ENCODE peak calls at places on chromosomes 2 and 18, in six cellular contexts. N is IMR-90, U is NB4, M is AG09309, E is bronchial epithelial cell, Q is astrocyte of the spinal cord. O is an unnamed sample.

GRCh38 chr2:220703279-220703678 is 868.8 kb downstream of the EPHA4 start:
- DNase-seq in N (peak), U (no peak), M (peak), E (peak), Q (peak), O (peak)

GRCh38 chr18:57048859-57049258 is 98.0 kb upstream of the BOD1L2 start:
- DNase-seq in N (no peak), U (no peak), M (no peak), E (no peak), Q (no peak), O (no peak)

GRCh38 chr2:239061824-239062560 is 214.1 kb downstream of the TWIST2 start:
- DNase-seq in N (no peak), U (no peak), M (no peak), E (no peak), Q (no peak), O (no peak)

GRCh38 chr18:51425475-51425874 is 228.0 kb upstream of the MEX3C start:
- DNase-seq in N (no peak), U (no peak), M (no peak), E (peak), Q (no peak), O (no peak)

GRCh38 chr2:98917031-98917459 is 19.0 kb downstream of the CRACDL start:
- DNase-seq in N (peak), U (no peak), M (peak), E (peak), Q (peak), O (peak)

GRCh38 chr2:158921599-158922408 is 46.6 kb upstream of the TANC1 start:
- DNase-seq in N (no peak), U (no peak), M (no peak), E (no peak), Q (no peak), O (no peak)

GRCh38 chr2:38301969-38302702 is 74.9 kb downstream of the ATL2 start:
- DNase-seq in N (no peak), U (no peak), M (no peak), E (peak), Q (no peak), O (no peak)

GRCh38 chr2:96527990-96528679 is 8.4 kb upstream of the ARID5A start:
- DNase-seq in N (peak), U (peak), M (no peak), E (no peak), Q (no peak), O (no peak)

GRCh38 chr2:214800180-214800579 is 9.3 kb downstream of the BARD1 start:
- DNase-seq in N (no peak), U (no peak), M (no peak), E (no peak), Q (no peak), O (no peak)

GRCh38 chr2:149169653-149170052 is 131.2 kb downstream of the LYPD6B start:
- DNase-seq in N (no peak), U (peak), M (no peak), E (peak), Q (no peak), O (no peak)

GRCh38 chr2:46508734-46509133 is 29.4 kb downstream of the TMEM247 start:
- DNase-seq in N (no peak), U (no peak), M (no peak), E (no peak), Q (no peak), O (no peak)

GRCh38 chr2:204681412-204681811 is 136.1 kb downstream of the PARD3B start:
- DNase-seq in N (peak), U (no peak), M (no peak), E (no peak), Q (no peak), O (no peak)

GRCh38 chr2:8169443-8169842 is 512.4 kb upstream of the ID2 start:
- DNase-seq in N (peak), U (no peak), M (peak), E (peak), Q (peak), O (no peak)

GRCh38 chr2:102033028-102033749 is 41.4 kb downstream of the IL1R2 start:
- DNase-seq in N (peak), U (peak), M (no peak), E (peak), Q (peak), O (no peak)

GRCh38 chr2:71813315-71813714 is 334.3 kb downstream of the CYP26B1 start:
- DNase-seq in N (no peak), U (no peak), M (no peak), E (no peak), Q (no peak), O (no peak)

GRCh38 chr2:170713280-170714155 is 1.6 kb upstream of the SP5 start:
- DNase-seq in N (no peak), U (peak), M (no peak), E (no peak), Q (no peak), O (no peak)

GRCh38 chr2:238742066-238742465 is 105.8 kb upstream of the TWIST2 start:
- DNase-seq in N (no peak), U (peak), M (no peak), E (no peak), Q (no peak), O (no peak)

GRCh38 chr18:70354080-70354479 is 65.2 kb downstream of the SOCS6 start:
- DNase-seq in N (no peak), U (no peak), M (no peak), E (no peak), Q (no peak), O (no peak)

GRCh38 chr2:127185093-127185492 is 35.0 kb downstream of the CYP27C1 start:
- DNase-seq in N (no peak), U (no peak), M (no peak), E (no peak), Q (no peak), O (no peak)

GRCh38 chr2:108635630-108636354 is 83.5 kb upstream of the RANBP2 start:
- DNase-seq in N (no peak), U (no peak), M (no peak), E (no peak), Q (no peak), O (no peak)

GRCh38 chr2:73107211-73107926 is 5.4 kb downstream of the RAB11FIP5 start:
- DNase-seq in N (no peak), U (no peak), M (no peak), E (no peak), Q (no peak), O (no peak)

GRCh38 chr2:27885246-27885645 is 4.9 kb downstream of the RBKS start:
- DNase-seq in N (peak), U (no peak), M (no peak), E (peak), Q (peak), O (peak)

GRCh38 chr2:34031097-34031496 is 432.0 kb upstream of the FAM98A start:
- DNase-seq in N (no peak), U (no peak), M (no peak), E (no peak), Q (no peak), O (peak)

GRCh38 chr2:16464641-16465040 is 201.0 kb downstream of the CYRIA start:
- DNase-seq in N (no peak), U (no peak), M (no peak), E (no peak), Q (no peak), O (no peak)
- TF ChIP-seq CTCF in N (no peak), U (no peak), M (no peak), E (no peak), Q (no peak), O (no peak)

GRCh38 chr2:37224063-37224462 is 7.3 kb downstream of the CEBPZ start:
- DNase-seq in N (no peak), U (no peak), M (no peak), E (no peak), Q (no peak), O (no peak)
- H3K4me3 ChIP-seq in N (no peak), U (peak), M (no peak), E (no peak), Q (no peak), O (no peak)

DNA sequence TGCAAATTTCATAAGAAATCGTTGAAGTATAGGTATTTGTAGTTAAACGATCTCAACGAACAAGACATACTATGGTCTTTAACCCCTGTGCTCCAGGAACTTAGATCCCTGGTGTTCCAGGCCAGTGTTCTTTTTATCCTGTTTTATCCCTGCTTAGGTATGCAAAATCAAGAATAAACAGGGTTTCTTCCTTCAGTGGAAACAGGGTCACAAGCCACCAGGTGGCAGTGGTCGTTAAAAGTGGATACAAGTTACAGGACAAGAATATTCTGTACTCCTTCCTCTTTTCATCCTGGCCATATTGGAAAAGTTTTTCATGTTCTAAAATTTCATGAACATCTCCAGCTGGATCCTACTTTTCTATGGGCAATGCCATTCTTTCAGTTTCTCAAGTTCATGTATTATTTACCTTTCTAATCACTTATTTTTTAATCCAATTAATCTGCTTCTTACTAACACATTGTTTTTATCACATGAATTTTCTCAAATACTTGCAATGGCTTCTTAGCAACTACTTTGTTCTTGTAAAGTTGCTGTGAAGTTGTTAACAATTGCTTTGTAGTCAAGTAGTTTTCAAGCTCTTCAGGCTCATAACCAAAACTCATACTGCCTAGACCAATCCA is 16.4 kb upstream of the HNMT start:
- DNase-seq in N (peak), U (peak), M (no peak), E (peak), Q (peak), O (no peak)
- TF ChIP-seq CTCF in N (peak), U (peak), M (peak), E (peak), Q (peak), O (peak)

GRCh38 chr2:9738718-9739496 is 104.4 kb upstream of the TAF1B start:
- DNase-seq in N (no peak), U (no peak), M (no peak), E (no peak), Q (no peak), O (no peak)
- H3K4me3 ChIP-seq in N (no peak), U (no peak), M (no peak), E (no peak), Q (no peak), O (no peak)

DNA sequence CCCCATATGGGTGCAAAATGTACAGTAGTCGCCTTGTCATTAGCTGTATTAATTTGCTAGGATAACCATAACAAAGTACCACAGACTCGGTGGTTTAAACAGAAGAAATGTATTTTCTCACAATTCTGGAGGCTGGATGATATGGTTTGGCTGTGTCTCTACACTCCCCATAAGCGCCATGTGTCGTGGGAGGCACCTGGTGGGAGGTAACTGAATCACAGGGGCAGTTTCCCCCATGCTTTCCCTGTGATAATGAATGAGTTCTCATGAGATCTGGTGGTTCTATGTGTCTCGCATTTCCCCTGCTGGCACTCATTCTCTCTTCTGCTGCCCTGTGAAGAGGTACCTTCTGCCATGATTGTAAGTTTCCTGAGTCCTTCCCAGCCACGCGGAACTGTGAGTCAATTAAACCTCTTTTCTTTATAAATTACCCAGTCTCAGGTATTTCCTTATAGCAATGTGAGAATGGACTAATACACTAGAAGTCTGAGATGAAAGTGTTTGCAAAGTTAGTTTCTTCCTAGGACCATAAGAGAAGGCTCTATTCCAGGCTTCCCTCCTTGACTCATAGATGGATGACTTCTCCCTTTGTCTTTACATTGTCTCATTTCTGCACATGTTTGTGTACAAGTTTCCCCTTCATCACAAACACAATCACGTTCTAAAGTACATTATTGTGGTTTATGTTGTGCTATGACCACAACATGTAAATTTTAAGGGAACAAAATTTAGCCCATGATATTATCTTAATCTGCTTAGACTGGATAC is 1442.6 kb downstream of the SUCLG1 start:
- DNase-seq in N (no peak), U (no peak), M (no peak), E (peak), Q (no peak), O (no peak)
- TF ChIP-seq CTCF in N (no peak), U (no peak), M (no peak), E (no peak), Q (no peak), O (no peak)